ENCODE peak calls at places on chromosomes 2 and 18, in ten cellular contexts. C is HAP-1, V is uterus, L is heart left ventricle, R is astrocyte of the cerebellum, P is K562, Q is testis, I is dorsolateral prefrontal cortex, E is lower lobe of right lung, K is skeletal muscle cell. U is an unnamed sample.

GRCh38 chr2:195162194-195162593 is 494.8 kb upstream of the SLC39A10 start:
- DNase-seq in P (no peak), L (no peak), I (no peak), K (no peak), C (no peak), E (no peak), R (no peak), V (no peak), Q (no peak), U (no peak)

GRCh38 chr2:113232730-113233129 is 46.0 kb downstream of the PAX8 start:
- DNase-seq in K (no peak), P (no peak), R (no peak), Q (no peak), V (no peak), I (no peak), C (no peak), E (no peak), L (no peak), U (no peak)

GRCh38 chr2:152067823-152068222 is 31.0 kb downstream of the CACNB4 start:
- DNase-seq in L (no peak), E (no peak), R (no peak), I (no peak), V (no peak), Q (no peak), K (no peak), C (no peak), P (no peak), U (peak)

GRCh38 chr2:66024396-66024795 is 410.5 kb upstream of the MEIS1 start:
- DNase-seq in Q (no peak), P (no peak), I (no peak), L (no peak), R (no peak), V (no peak), K (no peak), C (no peak), E (no peak), U (no peak)

GRCh38 chr2:26740890-26741302 is 23.2 kb upstream of the SLC35F6 start:
- DNase-seq in E (no peak), I (no peak), P (peak), Q (peak), V (no peak), C (no peak), L (no peak), R (no peak), K (no peak), U (no peak)

GRCh38 chr2:3223080-3223923 is 154.3 kb downstream of the EIPR1 start:
- DNase-seq in R (no peak), C (no peak), E (no peak), Q (peak), P (no peak), L (no peak), K (peak), I (peak), V (no peak), U (peak)

GRCh38 chr2:22035333-22035964 is 911.7 kb downstream of the TDRD15 start:
- DNase-seq in K (no peak), L (peak), P (no peak), E (no peak), Q (peak), I (no peak), C (no peak), V (no peak), R (no peak), U (no peak)

GRCh38 chr2:134173338-134174016 is 80.4 kb upstream of the MGAT5 start:
- DNase-seq in R (no peak), E (no peak), Q (no peak), K (no peak), C (no peak), L (peak), V (no peak), P (no peak), I (peak), U (no peak)

GRCh38 chr2:24887325-24887874 is 32.6 kb downstream of the ADCY3 start:
- DNase-seq in C (no peak), R (no peak), V (no peak), I (no peak), E (no peak), L (no peak), Q (no peak), K (no peak), P (no peak), U (no peak)

GRCh38 chr2:153871231-153872221 is at the start of gene GALNT13:
- DNase-seq in P (no peak), I (peak), E (peak), K (no peak), R (peak), V (no peak), L (peak), C (peak), Q (peak), U (peak)

GRCh38 chr18:38262666-38263065 is 697.1 kb upstream of the CELF4 start:
- DNase-seq in E (no peak), P (no peak), V (no peak), R (no peak), K (no peak), I (no peak), Q (no peak), L (no peak), C (no peak), U (no peak)

GRCh38 chr2:85401844-85402243 is 8.3 kb downstream of the CAPG start:
- DNase-seq in K (no peak), P (no peak), E (no peak), L (no peak), C (no peak), V (no peak), I (no peak), R (no peak), Q (no peak), U (no peak)

GRCh38 chr18:7577706-7578105 is 10.6 kb downstream of the PTPRM start:
- DNase-seq in C (no peak), K (no peak), P (no peak), V (no peak), I (no peak), L (no peak), R (peak), Q (no peak), E (no peak), U (no peak)
- H3K4me3 ChIP-seq in C (no peak), K (no peak), P (no peak), V (no peak), I (no peak), L (no peak), R (no peak), Q (no peak), E (no peak), U (no peak)

GRCh38 chr18:7749510-7749981 is 182.4 kb downstream of the PTPRM start:
- DNase-seq in I (no peak), E (no peak), P (no peak), C (no peak), L (no peak), R (no peak), Q (no peak), V (no peak), K (no peak), U (no peak)
- H3K4me3 ChIP-seq in I (no peak), E (no peak), P (no peak), C (no peak), L (no peak), R (no peak), Q (no peak), V (no peak), K (no peak), U (no peak)

GRCh38 chr18:34039194-34039593 is 185.5 kb downstream of the NOL4 start:
- DNase-seq in P (no peak), E (no peak), C (no peak), R (peak), I (no peak), L (no peak), Q (no peak), K (no peak), V (no peak), U (no peak)
- H3K4me3 ChIP-seq in P (no peak), E (no peak), C (no peak), R (no peak), I (peak), L (peak), Q (no peak), K (no peak), V (no peak), U (no peak)

GRCh38 chr2:224925822-224926124 is 116.5 kb downstream of the DOCK10 start:
- DNase-seq in I (no peak), L (no peak), V (no peak), R (no peak), E (no peak), P (no peak), K (no peak), Q (no peak), C (no peak), U (peak)

GRCh38 chr2:224927011-224927410 is 115.3 kb downstream of the DOCK10 start:
- DNase-seq in L (no peak), R (no peak), Q (no peak), P (no peak), C (no peak), V (no peak), K (no peak), I (no peak), E (no peak), U (no peak)

GRCh38 chr2:224930124-224930523 is 112.1 kb downstream of the DOCK10 start:
- DNase-seq in I (no peak), V (no peak), Q (no peak), L (no peak), C (no peak), P (no peak), E (no peak), R (no peak), K (no peak), U (no peak)

GRCh38 chr2:224929512-224929911 is 112.8 kb downstream of the DOCK10 start:
- DNase-seq in K (no peak), C (no peak), R (no peak), V (no peak), Q (no peak), L (no peak), P (no peak), I (no peak), E (no peak), U (no peak)

DNA sequence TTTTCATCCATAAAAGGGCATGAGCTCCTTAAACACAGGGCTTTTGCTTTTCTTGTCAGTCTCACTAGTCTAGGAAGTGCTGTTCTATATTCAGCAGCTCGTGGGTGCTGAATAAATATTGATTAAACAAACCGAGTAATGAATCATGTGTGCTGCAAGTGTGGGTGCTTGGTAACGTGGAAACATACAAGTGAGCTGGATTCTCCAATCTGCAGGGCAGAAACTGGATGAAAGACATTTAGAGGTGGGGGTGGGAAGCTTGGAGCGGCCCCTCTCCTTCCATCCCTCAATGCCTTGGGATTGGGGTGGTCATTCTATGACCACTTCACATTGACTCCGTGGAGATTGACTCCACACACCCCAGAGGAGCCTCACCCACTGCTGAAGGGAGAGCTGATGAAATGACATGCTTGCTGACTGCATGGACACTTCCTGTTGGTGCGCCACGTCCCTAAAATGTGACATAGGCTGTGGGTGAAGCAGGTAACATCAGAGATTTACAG is 114.5 kb downstream of the DOCK10 start:
- DNase-seq in R (no peak), P (no peak), V (no peak), I (no peak), C (no peak), L (no peak), K (no peak), E (peak), Q (no peak), U (peak)
- H3K4me3 ChIP-seq in R (no peak), P (no peak), V (no peak), I (no peak), C (no peak), L (no peak), K (no peak), E (no peak), Q (no peak), U (no peak)

GRCh38 chr2:18106841-18107240 is 228.4 kb downstream of the KCNS3 start:
- DNase-seq in L (no peak), R (no peak), V (no peak), P (no peak), C (no peak), I (no peak), E (no peak), K (no peak), Q (no peak), U (no peak)
- H3K4me3 ChIP-seq in L (no peak), R (no peak), V (no peak), P (no peak), C (no peak), I (no peak), E (no peak), K (no peak), Q (no peak), U (no peak)

DNA sequence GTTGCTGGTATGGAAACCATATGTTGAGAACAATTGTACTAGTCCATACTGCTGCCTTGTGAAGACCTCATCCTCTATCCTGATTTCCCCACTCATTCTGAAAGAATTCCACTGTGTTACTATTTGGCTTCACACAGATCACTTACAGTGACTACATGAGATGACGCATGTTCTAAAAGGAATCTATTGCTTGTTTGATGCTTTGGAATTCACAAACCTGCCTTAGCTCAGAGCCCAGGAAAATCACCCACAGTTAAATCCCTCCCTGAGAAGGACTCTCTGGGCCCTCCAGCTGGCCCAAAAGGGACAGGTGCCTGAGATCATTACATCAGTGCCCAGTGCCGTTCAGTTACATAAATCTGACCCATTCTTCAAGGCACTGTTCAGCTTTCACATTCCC is 45.3 kb downstream of the KLHL29 start:
- DNase-seq in E (no peak), L (peak), I (no peak), R (no peak), V (no peak), C (no peak), P (no peak), K (peak), Q (no peak), U (peak)
- H3K4me3 ChIP-seq in E (no peak), L (no peak), I (no peak), R (no peak), V (no peak), C (no peak), P (no peak), K (no peak), Q (no peak), U (no peak)

GRCh38 chr2:120291464-120292311 is 39.0 kb downstream of the RALB start:
- DNase-seq in P (peak), L (no peak), C (no peak), R (no peak), E (no peak), V (no peak), Q (peak), K (no peak), I (no peak), U (no peak)
- H3K4me3 ChIP-seq in P (no peak), L (no peak), C (no peak), R (no peak), E (no peak), V (no peak), Q (no peak), K (no peak), I (no peak), U (no peak)

U was measured in fibroblast of mammary gland.